ENCODE peak calls at places on chromosomes 2 and 18, in eight cellular contexts. One of them, this sample, is unnamed.

GRCh38 chr2:50538137-50538536 is 493.8 kb downstream of the NRXN1 start:
- DNase-seq in Caco-2: no peak
- DNase-seq in endothelial cell of umbilical vein: no peak
- DNase-seq in kidney epithelial cell: no peak
- DNase-seq in tibial artery: no peak
- DNase-seq in psoas muscle: no peak
- DNase-seq in foreskin fibroblast: no peak
- DNase-seq in transverse colon: no peak
- DNase-seq in this sample: no peak

GRCh38 chr2:69095246-69095645 is 82.3 kb downstream of the ANTXR1 start:
- DNase-seq in Caco-2: no peak
- DNase-seq in endothelial cell of umbilical vein: no peak
- DNase-seq in kidney epithelial cell: no peak
- DNase-seq in tibial artery: no peak
- DNase-seq in psoas muscle: no peak
- DNase-seq in foreskin fibroblast: peak; percentile 76
- DNase-seq in transverse colon: no peak
- DNase-seq in this sample: no peak

GRCh38 chr2:68727698-68728375 is 6.8 kb upstream of the ARHGAP25 start:
- DNase-seq in Caco-2: no peak
- DNase-seq in endothelial cell of umbilical vein: no peak
- DNase-seq in kidney epithelial cell: no peak
- DNase-seq in tibial artery: no peak
- DNase-seq in psoas muscle: no peak
- DNase-seq in foreskin fibroblast: peak; percentile 20
- DNase-seq in transverse colon: no peak
- DNase-seq in this sample: no peak

GRCh38 chr2:44456946-44457345 is 95.2 kb downstream of the CAMKMT start:
- DNase-seq in Caco-2: no peak
- DNase-seq in endothelial cell of umbilical vein: no peak
- DNase-seq in kidney epithelial cell: no peak
- DNase-seq in tibial artery: no peak
- DNase-seq in psoas muscle: no peak
- DNase-seq in foreskin fibroblast: peak; percentile 5
- DNase-seq in transverse colon: no peak
- DNase-seq in this sample: no peak

GRCh38 chr2:153479527-153479926 is 965 bp upstream of the RPRM start:
- DNase-seq in Caco-2: no peak
- DNase-seq in endothelial cell of umbilical vein: no peak
- DNase-seq in kidney epithelial cell: no peak
- DNase-seq in tibial artery: no peak
- DNase-seq in psoas muscle: no peak
- DNase-seq in foreskin fibroblast: no peak
- DNase-seq in transverse colon: no peak
- DNase-seq in this sample: no peak

GRCh38 chr2:111161971-111162370 is 41.3 kb downstream of the BCL2L11 start:
- DNase-seq in Caco-2: no peak
- DNase-seq in endothelial cell of umbilical vein: peak; percentile 72
- DNase-seq in kidney epithelial cell: no peak
- DNase-seq in tibial artery: peak; percentile 84
- DNase-seq in psoas muscle: peak; percentile 66
- DNase-seq in foreskin fibroblast: no peak
- DNase-seq in transverse colon: peak; percentile 25
- DNase-seq in this sample: no peak

GRCh38 chr2:76202866-76203265 is 492.2 kb upstream of the GCFC2 start:
- DNase-seq in Caco-2: no peak
- DNase-seq in endothelial cell of umbilical vein: no peak
- DNase-seq in kidney epithelial cell: no peak
- DNase-seq in tibial artery: no peak
- DNase-seq in psoas muscle: no peak
- DNase-seq in foreskin fibroblast: no peak
- DNase-seq in transverse colon: no peak
- DNase-seq in this sample: no peak

GRCh38 chr2:64989982-64990614 is 899 bp downstream of the SLC1A4 start:
- DNase-seq in Caco-2: no peak
- DNase-seq in endothelial cell of umbilical vein: peak; percentile 16
- DNase-seq in kidney epithelial cell: no peak
- DNase-seq in tibial artery: peak; percentile 69
- DNase-seq in psoas muscle: peak; percentile 19
- DNase-seq in foreskin fibroblast: no peak
- DNase-seq in transverse colon: peak; percentile 32
- DNase-seq in this sample: no peak

GRCh38 chr18:38847326-38847725 is 1281.7 kb upstream of the CELF4 start:
- DNase-seq in Caco-2: no peak
- DNase-seq in endothelial cell of umbilical vein: no peak
- DNase-seq in kidney epithelial cell: no peak
- DNase-seq in tibial artery: no peak
- DNase-seq in psoas muscle: no peak
- DNase-seq in foreskin fibroblast: no peak
- DNase-seq in transverse colon: no peak
- DNase-seq in this sample: no peak

DNA sequence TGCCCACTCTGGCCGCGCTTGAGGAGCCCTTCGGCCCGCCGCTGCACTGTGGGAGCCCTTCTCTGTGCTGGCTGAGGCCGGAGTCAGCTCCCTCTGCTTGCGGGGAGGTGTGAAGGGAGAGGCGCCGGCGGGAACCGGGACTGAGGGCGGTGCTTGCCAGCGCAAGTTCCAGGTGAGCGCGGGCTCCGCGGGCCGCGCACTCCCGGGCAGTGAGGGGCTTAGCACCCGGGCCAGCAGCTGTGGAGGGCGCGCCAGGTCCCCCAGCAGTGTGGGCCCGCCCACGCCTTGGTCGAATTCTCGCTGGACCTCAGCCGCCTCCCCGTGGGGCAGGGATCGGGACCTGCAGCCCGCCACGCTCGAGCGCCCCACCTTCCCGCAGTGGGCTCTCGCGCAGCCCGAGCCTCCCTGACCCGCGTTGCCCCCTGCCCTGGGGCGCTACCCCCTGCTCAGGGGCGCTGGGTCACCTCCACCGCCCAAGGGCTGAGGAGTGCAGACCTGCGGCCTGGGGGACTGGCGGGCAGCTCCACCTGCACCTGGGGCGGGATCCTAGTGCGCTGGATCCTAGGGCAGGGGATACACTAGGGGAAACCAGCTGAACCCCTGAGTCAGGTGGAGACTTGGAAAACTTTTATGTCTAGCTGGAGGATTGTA is 97.3 kb downstream of the CD8B2 start:
- DNase-seq in Caco-2: no peak
- DNase-seq in endothelial cell of umbilical vein: no peak
- DNase-seq in kidney epithelial cell: no peak
- DNase-seq in tibial artery: no peak
- DNase-seq in psoas muscle: no peak
- DNase-seq in foreskin fibroblast: no peak
- DNase-seq in transverse colon: no peak
- DNase-seq in this sample: no peak
- H3K4me3 ChIP-seq in Caco-2: no peak overlapping the region
- H3K4me3 ChIP-seq in endothelial cell of umbilical vein: no peak overlapping the region
- H3K4me3 ChIP-seq in kidney epithelial cell: no peak overlapping the region
- H3K4me3 ChIP-seq in tibial artery: no peak overlapping the region
- H3K4me3 ChIP-seq in psoas muscle: no peak overlapping the region
- H3K4me3 ChIP-seq in foreskin fibroblast: no peak overlapping the region
- H3K4me3 ChIP-seq in transverse colon: no peak overlapping the region
- H3K4me3 ChIP-seq in this sample: no peak overlapping the region

DNA sequence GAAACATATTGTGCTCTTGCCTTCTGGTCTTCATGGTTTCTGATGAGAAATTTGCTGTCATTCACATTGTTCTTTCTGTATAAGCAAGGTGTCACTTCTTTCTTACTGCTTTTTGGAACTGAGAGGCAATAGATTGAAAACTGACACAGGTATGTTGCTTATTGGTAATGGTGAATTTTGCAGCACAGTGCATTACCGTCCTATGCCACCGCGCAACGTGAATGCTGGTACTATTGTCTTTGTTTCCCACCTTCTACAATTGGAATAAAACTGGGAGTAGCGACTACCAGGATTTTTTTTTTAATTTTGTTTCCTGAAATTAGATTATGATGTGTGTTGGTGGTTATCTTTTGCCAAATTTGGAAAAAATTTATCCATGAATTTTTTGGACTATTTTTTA is 11.4 kb downstream of the XIRP2 start:
- DNase-seq in Caco-2: peak; percentile 4
- DNase-seq in endothelial cell of umbilical vein: no peak
- DNase-seq in kidney epithelial cell: no peak
- DNase-seq in tibial artery: no peak
- DNase-seq in psoas muscle: no peak
- DNase-seq in foreskin fibroblast: no peak
- DNase-seq in transverse colon: no peak
- DNase-seq in this sample: no peak
- TF ChIP-seq CTCF in Caco-2: no peak
- TF ChIP-seq CTCF in endothelial cell of umbilical vein: no peak
- TF ChIP-seq CTCF in kidney epithelial cell: no peak
- TF ChIP-seq CTCF in tibial artery: no peak
- TF ChIP-seq CTCF in psoas muscle: no peak
- TF ChIP-seq CTCF in foreskin fibroblast: no peak
- TF ChIP-seq CTCF in transverse colon: no peak
- TF ChIP-seq CTCF in this sample: no peak

GRCh38 chr2:9184319-9184807 is 22.2 kb upstream of the ASAP2 start:
- DNase-seq in Caco-2: no peak
- DNase-seq in endothelial cell of umbilical vein: no peak
- DNase-seq in kidney epithelial cell: no peak
- DNase-seq in tibial artery: peak; percentile 17
- DNase-seq in psoas muscle: no peak
- DNase-seq in foreskin fibroblast: no peak
- DNase-seq in transverse colon: no peak
- DNase-seq in this sample: no peak

GRCh38 chr2:9178110-9178904 is 28.3 kb upstream of the ASAP2 start:
- DNase-seq in Caco-2: peak; percentile 89
- DNase-seq in endothelial cell of umbilical vein: no peak
- DNase-seq in kidney epithelial cell: no peak
- DNase-seq in tibial artery: peak; percentile 50
- DNase-seq in psoas muscle: no peak
- DNase-seq in foreskin fibroblast: no peak
- DNase-seq in transverse colon: peak; percentile 50
- DNase-seq in this sample: no peak

GRCh38 chr2:9174771-9175441 is 31.7 kb upstream of the ASAP2 start:
- DNase-seq in Caco-2: no peak
- DNase-seq in endothelial cell of umbilical vein: peak; percentile 64
- DNase-seq in kidney epithelial cell: peak; percentile 87
- DNase-seq in tibial artery: peak; percentile 6
- DNase-seq in psoas muscle: no peak
- DNase-seq in foreskin fibroblast: peak; percentile 89
- DNase-seq in transverse colon: no peak
- DNase-seq in this sample: peak; percentile 85

GRCh38 chr2:9178905-9179571 is 27.6 kb upstream of the ASAP2 start:
- DNase-seq in Caco-2: peak; percentile 51
- DNase-seq in endothelial cell of umbilical vein: peak; percentile 84
- DNase-seq in kidney epithelial cell: peak; percentile 79
- DNase-seq in tibial artery: peak; percentile 84
- DNase-seq in psoas muscle: peak; percentile 55
- DNase-seq in foreskin fibroblast: peak; percentile 74
- DNase-seq in transverse colon: peak; percentile 76
- DNase-seq in this sample: peak; percentile 60

DNA sequence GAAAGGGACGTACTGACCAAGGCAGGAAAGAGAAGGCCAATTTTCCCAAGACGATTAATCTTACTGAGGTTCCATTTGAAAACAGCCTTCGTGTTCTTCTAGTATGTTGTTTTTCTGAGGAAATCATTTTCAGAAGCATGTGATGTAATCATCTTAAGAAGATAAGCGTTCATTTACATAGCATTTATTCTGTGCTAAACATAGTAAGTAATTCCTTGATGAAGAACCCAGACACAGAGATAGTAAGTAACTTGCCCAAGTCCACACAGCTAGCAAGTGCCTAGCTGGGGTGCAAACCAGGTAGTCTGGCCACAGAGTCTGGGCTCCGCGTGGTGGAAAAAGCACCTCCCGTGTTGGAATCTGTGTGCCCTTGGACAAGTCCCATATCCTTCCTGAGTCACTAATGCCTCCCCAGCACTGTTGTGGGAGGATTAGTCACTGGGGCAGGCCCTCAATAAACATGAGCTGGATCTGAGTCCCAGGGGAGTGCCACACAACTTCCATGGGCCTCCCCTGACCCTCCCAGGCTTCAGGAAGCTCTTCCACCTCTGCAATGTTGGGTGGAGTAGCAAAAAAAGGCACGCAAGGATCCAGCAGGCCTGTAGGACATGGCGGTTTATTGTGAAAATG is 26.9 kb upstream of the ASAP2 start:
- DNase-seq in Caco-2: no peak
- DNase-seq in endothelial cell of umbilical vein: peak; percentile 84
- DNase-seq in kidney epithelial cell: no peak
- DNase-seq in tibial artery: peak; percentile 90
- DNase-seq in psoas muscle: peak; percentile 59
- DNase-seq in foreskin fibroblast: peak; percentile 94
- DNase-seq in transverse colon: peak; percentile 70
- DNase-seq in this sample: no peak
- H3K4me3 ChIP-seq in Caco-2: no peak overlapping the region
- H3K4me3 ChIP-seq in endothelial cell of umbilical vein: no peak overlapping the region
- H3K4me3 ChIP-seq in kidney epithelial cell: no peak overlapping the region
- H3K4me3 ChIP-seq in tibial artery: no peak overlapping the region
- H3K4me3 ChIP-seq in psoas muscle: no peak overlapping the region
- H3K4me3 ChIP-seq in foreskin fibroblast: no peak overlapping the region
- H3K4me3 ChIP-seq in transverse colon: no peak overlapping the region
- H3K4me3 ChIP-seq in this sample: no peak overlapping the region

DNA sequence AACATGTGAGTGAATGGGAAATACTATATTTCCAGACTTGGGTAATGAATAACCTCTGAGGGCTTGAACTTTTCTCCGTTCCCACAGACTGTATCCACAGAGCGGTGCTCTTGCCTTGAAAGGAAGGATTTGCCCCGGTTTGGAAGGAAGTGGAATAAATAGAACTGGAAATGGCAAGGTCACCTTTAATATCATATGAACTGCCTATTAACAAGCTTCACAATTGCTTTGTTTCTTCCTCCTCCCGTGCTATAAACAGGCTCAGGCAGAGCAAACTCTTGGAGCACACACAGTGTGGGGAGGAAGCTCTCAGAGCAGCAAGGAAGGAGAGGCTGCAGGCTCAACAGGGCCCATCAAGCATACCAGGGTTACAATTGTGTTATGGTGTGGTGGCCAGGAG is 28.5 kb upstream of the DARS1 start:
- DNase-seq in Caco-2: no peak
- DNase-seq in endothelial cell of umbilical vein: peak; percentile 74
- DNase-seq in kidney epithelial cell: peak; percentile 35
- DNase-seq in tibial artery: no peak
- DNase-seq in psoas muscle: no peak
- DNase-seq in foreskin fibroblast: no peak
- DNase-seq in transverse colon: no peak
- DNase-seq in this sample: no peak
- TF ChIP-seq CTCF in Caco-2: no peak
- TF ChIP-seq CTCF in endothelial cell of umbilical vein: no peak
- TF ChIP-seq CTCF in kidney epithelial cell: peak; percentile 38
- TF ChIP-seq CTCF in tibial artery: no peak
- TF ChIP-seq CTCF in psoas muscle: peak; percentile 8
- TF ChIP-seq CTCF in foreskin fibroblast: no peak
- TF ChIP-seq CTCF in transverse colon: no peak
- TF ChIP-seq CTCF in this sample: peak; percentile 11